ENCODE peak calls at places on chromosomes 6 and 20, in five cellular contexts. O, S, I, C and G are unnamed samples.

GRCh38 chr6:75012018-75012417 is 193.8 kb downstream of the COL12A1 start:
- DNase-seq in O (peak), S (no peak), I (no peak), C (no peak), G (no peak)

GRCh38 chr6:12291785-12292604 is 1.8 kb downstream of the EDN1 start:
- DNase-seq in O (peak), S (no peak), I (no peak), C (peak), G (no peak)

GRCh38 chr6:9502991-9503761 is 911.7 kb downstream of the TFAP2A start:
- DNase-seq in O (peak), S (no peak), I (no peak), C (peak), G (no peak)

GRCh38 chr20:25389858-25390537 is 637 bp downstream of the ABHD12 start:
- DNase-seq in O (no peak), S (no peak), I (peak), C (peak), G (peak)

GRCh38 chr6:93792751-93793150 is 373.4 kb upstream of the EPHA7 start:
- DNase-seq in O (peak), S (no peak), I (no peak), C (no peak), G (no peak)

GRCh38 chr6:112010328-112010727 is 43.6 kb upstream of the CCN6 start:
- DNase-seq in O (no peak), S (no peak), I (no peak), C (no peak), G (no peak)

GRCh38 chr6:125255201-125255600 is 46.6 kb downstream of the HDDC2 start:
- DNase-seq in O (peak), S (no peak), I (no peak), C (peak), G (no peak)

GRCh38 chr6:101539510-101540245 is 146.2 kb downstream of the GRIK2 start:
- DNase-seq in O (peak), S (no peak), I (no peak), C (peak), G (no peak)

GRCh38 chr20:19070681-19071441 is 141.6 kb upstream of the SLC24A3 start:
- DNase-seq in O (no peak), S (peak), I (no peak), C (no peak), G (no peak)

GRCh38 chr6:72657798-72658197 is 35.9 kb downstream of the KCNQ5 start:
- DNase-seq in O (peak), S (no peak), I (no peak), C (peak), G (no peak)

GRCh38 chr6:129498950-129499870 is 210.8 kb downstream of the ARHGAP18 start:
- DNase-seq in O (peak), S (no peak), I (peak), C (peak), G (peak)

GRCh38 chr6:79634491-79634890 is 3.4 kb downstream of the SH3BGRL2 start:
- DNase-seq in O (no peak), S (no peak), I (no peak), C (no peak), G (no peak)

GRCh38 chr20:5862703-5863039 is 87.7 kb downstream of the TRMT6 start:
- DNase-seq in O (no peak), S (no peak), I (no peak), C (no peak), G (no peak)

GRCh38 chr6:168994966-168995365 is 258.7 kb downstream of the THBS2 start:
- DNase-seq in O (no peak), S (no peak), I (no peak), C (no peak), G (no peak)

GRCh38 chr20:18057994-18058349 is 256 bp upstream of the OVOL2 start:
- DNase-seq in O (no peak), S (no peak), I (no peak), C (no peak), G (no peak)

GRCh38 chr6:105803439-105803838 is 282.7 kb upstream of the PRDM1 start:
- DNase-seq in O (peak), S (no peak), I (no peak), C (no peak), G (no peak)

GRCh38 chr6:79699606-79700005 is 68.5 kb downstream of the SH3BGRL2 start:
- DNase-seq in O (no peak), S (no peak), I (no peak), C (no peak), G (no peak)

GRCh38 chr6:44486002-44486421 is 98.5 kb downstream of the CDC5L start:
- DNase-seq in O (no peak), S (no peak), I (no peak), C (no peak), G (no peak)

GRCh38 chr6:160088069-160088773 is 33.4 kb upstream of the SLC22A1 start:
- DNase-seq in O (peak), S (no peak), I (no peak), C (peak), G (peak)

GRCh38 chr6:26140254-26140966 is 53.2 kb downstream of the HFE start:
- DNase-seq in O (no peak), S (no peak), I (no peak), C (no peak), G (no peak)

GRCh38 chr20:61695741-61696140 is 369.9 kb downstream of the TAF4 start:
- DNase-seq in O (no peak), S (no peak), I (no peak), C (no peak), G (no peak)

GRCh38 chr20:14555676-14556075 is 218.3 kb upstream of the FLRT3 start:
- DNase-seq in O (no peak), S (no peak), I (no peak), C (no peak), G (no peak)

GRCh38 chr6:32332433-32332832 is 39.3 kb downstream of the TSBP1 start:
- DNase-seq in O (no peak), S (no peak), I (no peak), C (no peak), G (no peak)

GRCh38 chr6:17032595-17033591 is 69.0 kb upstream of the STMND1 start:
- DNase-seq in O (peak), S (no peak), I (no peak), C (peak), G (no peak)

GRCh38 chr20:3871549-3872265 is 17.5 kb upstream of the PANK2 start:
- DNase-seq in O (no peak), S (no peak), I (no peak), C (peak), G (no peak)

GRCh38 chr6:81786159-81786558 is 33.7 kb upstream of the TENT5A start:
- DNase-seq in O (no peak), S (no peak), I (no peak), C (no peak), G (no peak)

GRCh38 chr6:2245103-2245953 is at the start of gene GMDS:
- DNase-seq in O (peak), S (no peak), I (peak), C (peak), G (peak)

GRCh38 chr20:44309763-44310663 is 989 bp downstream of the FITM2 start:
- DNase-seq in O (peak), S (no peak), I (no peak), C (peak), G (peak)

GRCh38 chr6:4957521-4958231 is 46.2 kb downstream of the RPP40 start:
- DNase-seq in O (no peak), S (no peak), I (no peak), C (peak), G (peak)

GRCh38 chr6:16766836-16767745 is 5.8 kb upstream of the ATXN1 start:
- DNase-seq in O (peak), S (no peak), I (no peak), C (no peak), G (no peak)

GRCh38 chr20:62707281-62707941 is 1.2 kb upstream of the NTSR1 start:
- DNase-seq in O (no peak), S (no peak), I (no peak), C (peak), G (no peak)

GRCh38 chr6:42050897-42051653 is 751 bp downstream of the TAF8 start:
- DNase-seq in O (peak), S (no peak), I (peak), C (no peak), G (no peak)

GRCh38 chr6:126919947-126920346 is 198.5 kb upstream of the RSPO3 start:
- DNase-seq in O (peak), S (no peak), I (no peak), C (peak), G (no peak)

GRCh38 chr6:12476484-12476883 is 186.3 kb downstream of the EDN1 start:
- DNase-seq in O (no peak), S (no peak), I (no peak), C (no peak), G (no peak)

GRCh38 chr6:103409475-103409874 is 1450.2 kb downstream of the HACE1 start:
- DNase-seq in O (no peak), S (no peak), I (no peak), C (no peak), G (no peak)

GRCh38 chr20:24640686-24641085 is 171.3 kb downstream of the SYNDIG1 start:
- DNase-seq in O (no peak), S (no peak), I (no peak), C (no peak), G (no peak)

GRCh38 chr6:149987602-149988107 is 23.9 kb downstream of the ULBP1 start:
- DNase-seq in O (no peak), S (no peak), I (no peak), C (no peak), G (no peak)

DNA sequence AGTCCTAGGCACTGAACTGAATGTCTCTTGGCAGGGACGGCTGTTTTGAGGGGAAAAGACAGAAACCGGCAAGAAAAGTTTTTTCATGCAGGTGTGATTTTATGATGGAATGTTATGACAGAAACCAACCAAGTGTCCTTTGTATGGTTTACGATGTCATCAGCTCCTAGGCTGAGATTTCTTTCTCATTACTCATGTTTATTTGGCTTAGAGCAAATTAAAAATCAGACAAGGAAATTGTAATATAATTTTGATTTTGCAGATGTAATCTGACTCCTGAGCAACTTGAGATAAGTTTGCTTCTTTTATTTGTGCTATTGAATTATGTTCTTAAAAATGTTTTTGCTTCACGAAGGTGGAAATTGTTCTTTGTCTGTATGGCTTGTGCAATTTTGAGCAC is 58.8 kb upstream of the MAP3K7 start:
- DNase-seq in O (no peak), S (no peak), I (no peak), C (peak), G (no peak)
- H3K9ac ChIP-seq in O (no peak), S (no peak), I (no peak), C (no peak), G (no peak)

DNA sequence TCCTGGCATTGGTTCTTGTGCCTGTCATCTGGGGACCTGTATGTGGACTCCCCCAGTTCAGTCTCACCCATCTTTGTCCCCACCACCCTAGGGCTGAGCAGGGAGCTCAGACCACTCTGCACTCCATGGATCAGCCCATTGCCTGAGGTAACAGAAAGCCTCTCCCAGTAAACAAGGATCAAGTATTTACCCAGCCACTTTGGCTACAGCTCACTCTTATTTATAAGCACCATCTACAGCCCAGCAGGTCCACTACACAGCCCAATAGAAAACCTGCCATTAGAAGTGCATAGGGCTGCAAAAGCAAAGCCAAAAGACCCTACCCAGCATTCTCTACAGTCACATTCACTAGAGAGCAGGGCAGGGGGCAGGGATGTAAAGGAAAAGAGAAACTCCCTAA is 335.0 kb upstream of the SYNCRIP start:
- DNase-seq in O (no peak), S (no peak), I (no peak), C (no peak), G (no peak)
- H3K9ac ChIP-seq in O (no peak), S (no peak), I (no peak), C (no peak), G (no peak)

DNA sequence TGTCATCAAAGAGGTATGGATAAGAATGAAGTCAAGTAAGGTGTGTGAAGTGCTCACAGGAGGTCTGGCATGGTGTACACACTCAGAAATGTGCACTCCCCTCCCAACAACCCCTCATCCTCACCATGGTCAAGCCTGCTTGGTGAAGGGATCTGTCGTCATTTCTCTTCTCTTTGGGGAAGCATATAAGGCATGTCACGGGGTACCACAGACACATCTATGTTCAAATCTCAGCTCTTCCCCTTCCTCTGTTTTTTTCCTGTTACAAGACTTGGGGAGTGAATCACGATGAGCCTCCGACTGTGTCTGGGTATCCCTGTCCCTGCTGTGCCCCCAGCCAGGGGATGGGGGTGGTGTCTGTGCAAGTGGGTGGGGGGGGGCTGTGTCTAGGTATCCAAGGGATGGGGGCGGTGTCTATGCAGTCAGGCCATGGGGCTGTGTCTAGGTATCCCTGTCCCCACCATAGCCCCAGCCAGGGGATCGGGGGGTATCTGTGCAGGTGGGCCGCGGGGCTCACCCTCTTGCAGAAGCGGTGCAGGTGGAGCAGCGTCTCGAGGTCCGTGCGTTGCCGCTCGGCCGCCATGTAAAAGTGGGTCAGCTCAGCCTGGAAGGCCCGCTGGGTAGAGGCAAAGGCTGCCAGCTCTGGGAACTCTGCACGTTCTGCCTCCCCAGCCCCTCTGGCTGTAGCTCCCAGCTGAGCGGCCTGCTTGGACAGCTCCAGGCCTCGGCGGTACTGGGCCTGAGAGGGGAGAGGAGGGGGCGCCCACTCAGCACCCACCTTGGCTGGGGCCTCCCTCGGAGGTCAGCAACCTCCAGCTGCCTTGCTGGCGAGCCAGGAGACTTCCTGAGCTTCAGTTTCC is 43.6 kb downstream of the KIAA1755 start:
- DNase-seq in O (no peak), S (no peak), I (no peak), C (no peak), G (no peak)
- H3K9ac ChIP-seq in O (peak), S (no peak), I (no peak), C (peak), G (peak)

GRCh38 chr6:31272856-31273626 is 1.1 kb upstream of the HLA-C start:
- DNase-seq in O (no peak), S (no peak), I (no peak), C (no peak), G (no peak)
- H3K9ac ChIP-seq in O (no peak), S (peak), I (no peak), C (no peak), G (no peak)

DNA sequence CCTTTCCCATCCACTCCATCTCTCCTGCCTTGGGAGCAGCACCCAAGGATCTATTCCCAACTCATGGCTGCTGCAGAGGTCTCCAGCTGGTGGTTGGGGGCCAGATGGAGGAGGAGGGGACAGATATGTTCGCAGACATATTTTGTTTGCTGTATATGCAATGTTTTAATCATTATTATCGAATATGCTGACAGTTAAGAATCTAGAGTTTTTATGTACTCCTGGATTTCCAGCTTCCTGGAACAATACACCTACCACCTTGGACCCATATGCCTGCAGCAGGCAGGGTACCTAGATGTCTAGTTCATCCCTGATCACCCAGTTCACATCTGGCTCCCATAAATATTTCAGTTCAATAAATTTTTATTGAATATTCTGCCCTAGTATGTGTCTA is 9.0 kb downstream of the FAM110A start:
- DNase-seq in O (no peak), S (no peak), I (no peak), C (no peak), G (no peak)
- H3K9ac ChIP-seq in O (no peak), S (no peak), I (no peak), C (no peak), G (no peak)

GRCh38 chr20:1777476-1777820 is 117.8 kb upstream of the SIRPA start:
- DNase-seq in O (no peak), S (no peak), I (no peak), C (no peak), G (no peak)
- H3K9ac ChIP-seq in O (no peak), S (no peak), I (no peak), C (peak), G (no peak)

GRCh38 chr6:67888886-67889681 is 746.0 kb upstream of the ADGRB3 start:
- DNase-seq in O (no peak), S (no peak), I (no peak), C (no peak), G (peak)
- H3K9ac ChIP-seq in O (no peak), S (no peak), I (no peak), C (no peak), G (peak)

DNA sequence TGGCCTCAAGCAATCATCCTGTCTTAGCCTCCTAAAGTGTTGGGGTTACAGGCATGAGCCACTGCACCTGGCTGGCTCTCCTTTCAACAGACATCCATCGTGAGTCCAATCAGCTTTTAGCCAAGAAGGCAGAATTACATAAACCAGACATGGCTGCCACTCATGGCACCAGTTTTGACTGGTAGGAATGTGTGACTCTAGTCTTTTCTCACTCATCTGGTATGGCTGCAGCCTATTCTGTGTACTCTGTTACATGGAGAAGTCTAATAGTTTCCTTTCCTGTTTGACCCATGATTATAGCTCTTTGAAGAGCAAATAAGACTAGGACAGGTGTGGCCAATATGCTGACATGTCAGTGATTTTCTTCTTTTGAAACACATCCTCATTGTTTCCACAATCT is 27.0 kb upstream of the RNF144B start:
- DNase-seq in O (no peak), S (no peak), I (peak), C (no peak), G (no peak)
- H3K9ac ChIP-seq in O (no peak), S (no peak), I (no peak), C (no peak), G (no peak)